ENCODE peak calls at places on chromosomes 3 and 15, in five cellular contexts. X is T-helper 2 cell, J is posterior vena cava, G is NCI-H524, B is fibroblast of lung. Y is an unnamed sample.

GRCh38 chr3:195154111-195154791 is 116.7 kb downstream of the XXYLT1 start:
- DNase-seq in J (no peak), G (no peak), X (no peak), B (peak), Y (no peak)

GRCh38 chr15:77120576-77120975 is 49.7 kb upstream of the TSPAN3 start:
- DNase-seq in B (no peak), G (peak), J (no peak), X (no peak), Y (no peak)

GRCh38 chr3:56048333-56048732 is 419.9 kb downstream of the ERC2 start:
- DNase-seq in J (no peak), G (no peak), B (no peak), X (no peak), Y (no peak)

GRCh38 chr3:45560270-45561020 is 34.1 kb upstream of the LIMD1 start:
- DNase-seq in X (no peak), G (no peak), J (peak), B (no peak), Y (no peak)

GRCh38 chr3:179768080-179768479 is 115.2 kb downstream of the USP13 start:
- DNase-seq in B (peak), J (no peak), X (no peak), G (peak), Y (peak)

GRCh38 chr3:42503251-42503924 is 945 bp downstream of the VIPR1 start:
- DNase-seq in G (no peak), X (no peak), B (no peak), J (peak), Y (no peak)

GRCh38 chr3:114380233-114380645 is 86.4 kb downstream of the TIGIT start:
- DNase-seq in J (peak), G (no peak), B (peak), X (no peak), Y (no peak)

GRCh38 chr3:42755681-42756578 is 17.1 kb downstream of the CCDC13 start:
- DNase-seq in G (no peak), X (no peak), B (peak), J (no peak), Y (no peak)

GRCh38 chr3:122146466-122146865 is 37.0 kb upstream of the CASR start:
- DNase-seq in G (no peak), X (no peak), J (no peak), B (no peak), Y (no peak)

GRCh38 chr3:117657278-117657677 is 947.7 kb downstream of the TUSC7 start:
- DNase-seq in J (no peak), B (no peak), X (no peak), G (no peak), Y (no peak)

GRCh38 chr15:89416339-89417183 is 79.8 kb downstream of the RHCG start:
- DNase-seq in G (peak), B (peak), J (peak), X (peak), Y (peak)

GRCh38 chr3:135895734-135896121 is 69.8 kb upstream of the PPP2R3A start:
- DNase-seq in G (no peak), B (peak), J (no peak), X (no peak), Y (no peak)

GRCh38 chr15:75042730-75043508 is 19.5 kb downstream of the PPCDC start:
- DNase-seq in B (peak), J (peak), G (no peak), X (peak), Y (peak)

GRCh38 chr3:16828815-16829214 is 55.9 kb upstream of the PLCL2 start:
- DNase-seq in X (peak), B (peak), G (peak), J (no peak), Y (no peak)

GRCh38 chr3:188595890-188596376 is 442.0 kb downstream of the LPP start:
- DNase-seq in J (no peak), X (no peak), G (no peak), B (peak), Y (no peak)

GRCh38 chr3:196995027-196995426 is 26.4 kb upstream of the PIGZ start:
- DNase-seq in B (no peak), G (no peak), J (peak), X (no peak), Y (no peak)

GRCh38 chr15:43922021-43922420 is 95.2 kb downstream of the WDR76 start:
- DNase-seq in B (peak), J (no peak), G (no peak), X (no peak), Y (no peak)

GRCh38 chr3:52434491-52435115 is 10.3 kb downstream of the SEMA3G start:
- DNase-seq in B (no peak), X (no peak), J (peak), G (no peak), Y (no peak)